ENCODE peak calls at places on chromosomes 13 and 19, in four cellular contexts. N is psoas muscle, P is tibial nerve, B is upper lobe of left lung. W is an unnamed sample. For H3K4me1, the result is how much of the 10 kb centered on the place peaks cover.

GRCh38 chr13:51645154-51645650 is 60.9 kb downstream of the WDFY2 start:
- DNase-seq in N (no peak), B (no peak), P (no peak), W (no peak)

GRCh38 chr19:52823676-52824075 is 2.2 kb upstream of the ZNF28 start:
- DNase-seq in B (no peak), N (no peak), P (no peak), W (no peak)

GRCh38 chr13:48602296-48603040 is 51.3 kb upstream of the CYSLTR2 start:
- DNase-seq in N (no peak), B (no peak), P (no peak), W (no peak)

GRCh38 chr13:19673473-19674430 is 40.3 kb downstream of the MPHOSPH8 start:
- DNase-seq in N (no peak), P (no peak), B (no peak), W (no peak)

GRCh38 chr13:27338816-27339215 is 68.2 kb downstream of the RASL11A start:
- DNase-seq in B (no peak), P (no peak), N (no peak), W (no peak)

GRCh38 chr13:86085890-86086289 is 286.7 kb upstream of the SLITRK6 start:
- DNase-seq in N (no peak), B (no peak), P (no peak), W (no peak)

GRCh38 chr19:21101511-21102242 is 19.7 kb downstream of the ZNF714 start:
- DNase-seq in N (no peak), B (no peak), P (no peak), W (no peak)

GRCh38 chr13:91356919-91357612 is 9.6 kb downstream of the MIR17HG start:
- DNase-seq in N (no peak), B (no peak), P (no peak), W (no peak)

GRCh38 chr19:30450945-30451344 is 78.8 kb downstream of the ZNF536 start:
- DNase-seq in N (no peak), P (no peak), B (no peak), W (no peak)

GRCh38 chr13:67119481-67119883 is 110.7 kb downstream of the PCDH9 start:
- DNase-seq in P (no peak), N (no peak), B (no peak), W (peak)

GRCh38 chr13:19985219-19985556 is 26.7 kb downstream of the ZMYM2 start:
- DNase-seq in P (no peak), N (no peak), B (no peak), W (no peak)

GRCh38 chr19:45311640-45312039 is 11.0 kb downstream of the CKM start:
- DNase-seq in N (peak), P (no peak), B (no peak), W (no peak)

GRCh38 chr13:78029891-78030290 is 111.3 kb upstream of the EDNRB start:
- DNase-seq in P (no peak), B (no peak), N (no peak), W (no peak)

GRCh38 chr13:30235206-30235605 is 72.1 kb downstream of the KATNAL1 start:
- DNase-seq in B (no peak), P (no peak), N (no peak), W (no peak)

GRCh38 chr13:26987614-26988013 is 184.0 kb downstream of the USP12 start:
- DNase-seq in B (peak), N (no peak), P (no peak), W (no peak)

GRCh38 chr13:34722931-34723330 is 219.1 kb upstream of the NBEA start:
- DNase-seq in B (no peak), P (no peak), N (no peak), W (no peak)

GRCh38 chr19:6100284-6100915 is 9.9 kb downstream of the RFX2 start:
- DNase-seq in P (no peak), B (peak), N (peak), W (no peak)

GRCh38 chr13:56201834-56202233 is 938.9 kb upstream of the PRR20A start:
- DNase-seq in P (no peak), B (no peak), N (no peak), W (no peak)

GRCh38 chr13:28529836-28530235 is 34.9 kb upstream of the FLT1 start:
- DNase-seq in B (no peak), N (no peak), P (no peak), W (no peak)

GRCh38 chr19:45913874-45914830 is at the start of gene NANOS2:
- DNase-seq in N (peak), B (no peak), P (no peak), W (no peak)

GRCh38 chr19:12748489-12748888 is 3.1 kb upstream of the BEST2 start:
- DNase-seq in P (no peak), N (no peak), B (no peak), W (no peak)

GRCh38 chr19:40320558-40320935 is 27.6 kb downstream of the C19orf47 start:
- DNase-seq in B (no peak), N (no peak), P (no peak), W (no peak)

GRCh38 chr19:21519488-21519887 is 14.1 kb downstream of the ZNF429 start:
- DNase-seq in B (no peak), N (no peak), P (no peak), W (no peak)

GRCh38 chr13:42392706-42393572 is 121.0 kb downstream of the AKAP11 start:
- DNase-seq in B (no peak), N (no peak), P (no peak), W (no peak)

GRCh38 chr13:28659611-28659970 is 661 bp downstream of the POMP start:
- DNase-seq in N (no peak), B (no peak), P (no peak), W (no peak)

GRCh38 chr19:18915639-18916038 is 3.5 kb downstream of the COPE start:
- DNase-seq in P (no peak), N (peak), B (no peak), W (no peak)

GRCh38 chr19:10899171-10899653 is 27.9 kb downstream of the CARM1 start:
- DNase-seq in N (peak), P (no peak), B (peak), W (no peak)

GRCh38 chr19:6087074-6087506 is 23.2 kb downstream of the RFX2 start:
- DNase-seq in P (no peak), N (no peak), B (no peak), W (no peak)

GRCh38 chr19:35205733-35206323 is 22.7 kb downstream of the FAM187B start:
- DNase-seq in N (no peak), P (no peak), B (no peak), W (no peak)

GRCh38 chr13:32736648-32737047 is 150.4 kb downstream of the PDS5B start:
- DNase-seq in B (no peak), N (no peak), P (no peak), W (no peak)

GRCh38 chr13:110396476-110396875 is 89.4 kb downstream of the COL4A2 start:
- DNase-seq in N (no peak), P (no peak), B (no peak), W (no peak)
- H3K4me1 ChIP-seq in N (under half), P (half or more), B (under half), W (under half)

GRCh38 chr19:4389511-4390016 is 10.8 kb downstream of the SH3GL1 start:
- DNase-seq in P (no peak), N (peak), B (no peak), W (no peak)
- H3K4me1 ChIP-seq in P (half or more), N (half or more), B (half or more), W (under half)

DNA sequence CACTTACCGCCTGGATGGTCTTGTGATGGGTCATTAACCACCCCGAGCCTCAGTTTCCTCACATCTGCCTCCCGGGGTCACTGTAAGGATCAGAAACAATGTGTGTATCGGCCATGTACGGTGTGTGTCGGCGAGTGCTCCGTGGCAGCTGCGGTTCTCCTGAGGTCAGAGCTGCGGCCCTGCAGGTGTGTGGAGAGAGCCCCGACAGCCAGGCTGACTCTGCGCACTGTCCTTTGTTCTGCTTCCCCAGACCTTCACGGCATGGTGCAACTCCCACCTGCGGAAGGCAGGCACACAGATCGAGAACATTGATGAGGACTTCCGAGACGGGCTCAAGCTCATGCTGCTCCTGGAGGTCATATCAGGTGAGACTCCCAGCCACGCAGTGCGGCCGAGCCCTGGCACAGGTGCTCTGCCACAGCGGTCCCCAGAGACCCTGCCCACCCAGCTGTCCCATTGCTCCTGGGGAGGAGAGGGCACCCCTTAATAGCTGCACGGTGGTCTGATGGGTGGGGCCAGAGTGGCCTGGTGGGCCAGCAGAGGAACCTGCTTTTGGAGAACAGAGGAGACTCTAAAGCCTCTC is 43.8 kb downstream of the CAPN12 start:
- DNase-seq in N (no peak), B (no peak), P (no peak), W (no peak)
- H3K4me1 ChIP-seq in N (under half), B (half or more), P (half or more), W (under half)

DNA sequence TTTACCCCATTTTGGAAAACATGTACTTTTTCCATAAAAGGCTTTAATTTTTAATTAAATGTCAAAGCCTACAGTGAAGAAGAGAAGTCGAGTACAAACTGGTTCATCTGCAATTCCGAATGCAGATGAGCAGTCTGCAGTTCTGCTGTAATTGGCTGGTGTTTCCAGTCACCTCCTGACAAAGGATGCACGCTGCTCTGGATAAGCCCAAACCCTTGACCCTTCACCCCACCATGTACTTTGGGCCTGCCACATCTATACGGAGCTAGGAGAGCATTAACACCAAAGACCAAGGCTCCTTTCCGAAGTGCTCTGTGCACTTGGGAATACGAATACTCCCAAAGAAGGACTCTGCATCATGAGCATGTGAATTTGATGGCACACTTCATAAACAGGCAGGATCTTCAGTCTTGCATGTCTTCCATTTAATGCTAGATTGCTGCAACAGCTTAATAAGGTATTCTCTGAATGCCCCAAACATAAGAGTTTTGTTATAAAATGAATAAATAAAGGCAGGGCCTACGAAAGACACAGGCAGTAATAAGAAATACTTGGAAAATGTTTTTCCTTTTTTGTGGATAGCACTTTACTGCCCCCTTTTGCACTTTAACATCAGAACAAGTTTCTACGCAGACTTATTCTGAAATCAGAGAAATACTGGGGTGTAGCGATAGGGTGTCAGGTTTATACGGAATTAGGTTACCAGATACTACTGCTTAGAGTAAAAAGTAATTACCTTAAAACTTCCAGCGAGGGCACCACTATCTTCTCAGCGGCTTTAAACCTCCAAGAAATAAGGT is 15.1 kb downstream of the EFNB2 start:
- DNase-seq in B (no peak), P (no peak), N (no peak), W (no peak)
- H3K4me1 ChIP-seq in B (under half), P (under half), N (under half), W (half or more)

DNA sequence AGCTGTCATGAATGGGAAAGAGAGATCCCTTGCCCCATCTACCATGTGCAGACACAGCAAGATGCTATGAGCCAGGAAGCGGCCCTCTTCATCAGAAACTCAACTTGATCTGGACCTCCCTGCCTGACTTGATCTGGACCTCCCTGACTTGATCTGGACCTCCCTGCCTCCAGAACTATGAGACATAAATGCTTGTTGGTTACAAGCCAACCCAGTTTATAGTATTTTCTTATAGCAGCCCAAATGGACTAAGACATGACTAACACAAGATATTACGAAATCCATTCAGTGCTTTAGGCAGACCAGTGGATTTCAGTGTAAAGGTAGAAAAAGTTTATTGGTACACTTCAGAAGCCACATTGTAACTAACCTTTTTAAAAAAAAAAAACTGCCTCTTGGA is 15.6 kb downstream of the PCID2 start:
- DNase-seq in B (no peak), N (no peak), P (no peak), W (no peak)
- H3K4me1 ChIP-seq in B (under half), N (under half), P (under half), W (under half)

GRCh38 chr19:1849999-1850398 is 1.7 kb upstream of the REXO1 start:
- DNase-seq in N (no peak), P (no peak), B (no peak), W (no peak)
- H3K4me1 ChIP-seq in N (under half), P (half or more), B (half or more), W (under half)

DNA sequence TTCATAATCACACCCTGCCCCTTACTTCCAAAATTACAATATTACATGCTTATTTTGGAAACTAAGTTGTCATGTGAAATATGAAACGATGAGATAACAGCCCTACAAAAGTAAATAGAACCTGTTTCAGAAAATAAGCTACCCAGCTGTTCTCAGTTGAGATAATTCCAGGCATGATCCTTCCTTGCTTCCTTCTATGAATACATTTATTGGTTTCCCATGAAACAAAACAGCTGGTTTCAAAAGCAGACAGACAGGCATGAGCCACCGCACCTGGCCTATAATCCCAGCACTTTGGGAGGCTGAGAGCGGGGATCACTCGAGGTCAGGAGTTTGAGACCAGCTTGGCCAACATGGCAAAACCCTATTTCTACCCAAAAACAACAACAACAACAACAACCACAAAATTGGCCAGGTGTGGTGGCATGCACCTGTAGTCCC is 95.4 kb downstream of the STK24 start:
- DNase-seq in B (no peak), N (no peak), P (no peak), W (no peak)
- H3K4me1 ChIP-seq in B (half or more), N (half or more), P (half or more), W (under half)